ENCODE peak calls at places on chromosome 15, in four cellular contexts. G, E, V and Y are unnamed samples.
A peak's percentile ranks its signal among the peaks of the same experiment; 100 is the strongest.

GRCh38 chr15:96359772-96360498 is 29.4 kb downstream of the NR2F2 start:
- DNase-seq in V (no peak), G (no peak), E (no peak), Y (peak; percentile 92)

GRCh38 chr15:50886611-50887350 is 21.7 kb upstream of the AP4E1 start:
- DNase-seq in E (no peak), G (no peak), V (no peak), Y (no peak)

GRCh38 chr15:43465105-43465504 is 27.9 kb downstream of the TP53BP1 start:
- DNase-seq in G (no peak), E (no peak), V (peak; percentile 67), Y (peak; percentile 36)

GRCh38 chr15:50765202-50765967 is at the start of gene SPPL2A:
- DNase-seq in V (peak; percentile 93), E (peak; percentile 86), G (peak; percentile 79), Y (peak; percentile 90)

GRCh38 chr15:22224241-22224671 is 143.9 kb downstream of the OR4M2 start:
- DNase-seq in V (no peak), E (no peak), G (no peak), Y (no peak)

GRCh38 chr15:60002528-60003218 is 1.4 kb upstream of the FOXB1 start:
- DNase-seq in G (no peak), E (no peak), V (no peak), Y (no peak)

GRCh38 chr15:78194568-78194925 is 39.8 kb downstream of the ACSBG1 start:
- DNase-seq in G (no peak), V (no peak), E (peak; percentile 14), Y (no peak)

GRCh38 chr15:85757073-85757938 is 37.4 kb downstream of the KLHL25 start:
- DNase-seq in E (no peak), G (no peak), V (peak; percentile 25), Y (no peak)

GRCh38 chr15:79820176-79820575 is 76.6 kb downstream of the MTHFS start:
- DNase-seq in G (no peak), V (no peak), E (no peak), Y (no peak)

GRCh38 chr15:51303462-51303861 is 34.9 kb downstream of the CYP19A1 start:
- DNase-seq in V (no peak), G (no peak), E (no peak), Y (no peak)

GRCh38 chr15:30992465-30992864 is 1.0 kb upstream of the MTMR10 start:
- DNase-seq in E (no peak), G (no peak), V (no peak), Y (no peak)

GRCh38 chr15:65263313-65263712 is 23.4 kb downstream of the PARP16 start:
- DNase-seq in E (no peak), G (no peak), V (no peak), Y (no peak)

GRCh38 chr15:89419370-89419984 is 76.9 kb downstream of the RHCG start:
- DNase-seq in V (peak; percentile 44), E (peak; percentile 42), G (no peak), Y (peak; percentile 59)

GRCh38 chr15:75195122-75195765 is 6.4 kb upstream of the C15orf39 start:
- DNase-seq in E (no peak), V (peak; percentile 48), G (peak; percentile 31), Y (no peak)

GRCh38 chr15:37098468-37099320 is 1.7 kb downstream of the MEIS2 start:
- DNase-seq in V (no peak), E (no peak), G (no peak), Y (peak; percentile 70)